ENCODE peak calls at places on chromosome 13, in four cellular contexts. O is HepG2, G is K562, J is H1. F is an unnamed sample.
A peak's percentile ranks its signal among the peaks of the same experiment; 100 is the strongest.

GRCh38 chr13:99916366-99917103 is 55.0 kb downstream of the ZIC5 start:
- DNase-seq in G (peak; percentile 61), J (no peak), O (peak; percentile 76), F (peak; percentile 42)

GRCh38 chr13:108850706-108851105 is 221.3 kb downstream of the MYO16 start:
- DNase-seq in O (no peak), J (no peak), G (no peak), F (no peak)

GRCh38 chr13:21232599-21232998 is 56.1 kb downstream of the MRPL57 start:
- DNase-seq in J (no peak), O (no peak), G (no peak), F (no peak)

GRCh38 chr13:70960841-70961443 is 852.7 kb upstream of the KLHL1 start:
- DNase-seq in J (no peak), G (no peak), O (peak; percentile 18), F (no peak)

GRCh38 chr13:78241278-78241919 is 322.8 kb upstream of the EDNRB start:
- DNase-seq in J (peak; percentile 72), G (peak; percentile 3), O (peak; percentile 27), F (no peak)

GRCh38 chr13:99973786-99974185 is 2.2 kb upstream of the ZIC5 start:
- DNase-seq in G (no peak), J (peak; percentile 8), O (no peak), F (no peak)

GRCh38 chr13:57286511-57287098 is 119.6 kb downstream of the PRR20E start:
- DNase-seq in O (no peak), G (no peak), J (no peak), F (no peak)

GRCh38 chr13:95585867-95586266 is 33.3 kb downstream of the CLDN10 start:
- DNase-seq in O (no peak), G (no peak), J (no peak), F (no peak)

GRCh38 chr13:61508936-61509335 is 93.3 kb upstream of the PCDH20 start:
- DNase-seq in J (no peak), G (no peak), O (no peak), F (no peak)

GRCh38 chr13:43261018-43261417 is 237.6 kb downstream of the DNAJC15 start:
- DNase-seq in J (no peak), O (no peak), G (no peak), F (no peak)

GRCh38 chr13:113152894-113153809 is 5.3 kb upstream of the PROZ start:
- DNase-seq in O (peak; percentile 36), J (peak; percentile 81), G (peak; percentile 35), F (no peak)

GRCh38 chr13:100176781-100177389 is 88.0 kb downstream of the PCCA start:
- DNase-seq in O (no peak), J (no peak), G (no peak), F (no peak)

GRCh38 chr13:28535734-28536133 is 40.8 kb upstream of the FLT1 start:
- DNase-seq in O (no peak), G (no peak), J (no peak), F (no peak)

GRCh38 chr13:25116044-25116443 is 20.1 kb downstream of the PABPC3 start:
- DNase-seq in G (no peak), J (no peak), O (no peak), F (no peak)

GRCh38 chr13:52846567-52847321 is 1.7 kb downstream of the PCDH8 start:
- DNase-seq in J (peak; percentile 96), G (no peak), O (no peak), F (no peak)

GRCh38 chr13:44669534-44669933 is 93.4 kb upstream of the TSC22D1 start:
- DNase-seq in G (no peak), O (no peak), J (no peak), F (no peak)

GRCh38 chr13:18962168-18962734 is 219.4 kb downstream of the TUBA3C start:
- DNase-seq in O (no peak), J (no peak), G (no peak), F (no peak)

GRCh38 chr13:89695343-89696257 is 1651.9 kb upstream of the MIR17HG start:
- DNase-seq in J (peak; percentile 82), O (peak; percentile 9), G (no peak), F (no peak)

GRCh38 chr13:63625869-63626268 is 2210.2 kb upstream of the PCDH20 start:
- DNase-seq in O (no peak), G (no peak), J (no peak), F (no peak)

GRCh38 chr13:62176051-62176450 is 760.4 kb upstream of the PCDH20 start:
- DNase-seq in O (no peak), G (no peak), J (no peak), F (no peak)

GRCh38 chr13:72458701-72459100 is 268.7 kb downstream of the MZT1 start:
- DNase-seq in O (no peak), J (no peak), G (no peak), F (no peak)

GRCh38 chr13:94329754-94330551 is 149.5 kb downstream of the DCT start:
- DNase-seq in J (no peak), G (no peak), O (peak; percentile 28), F (no peak)

GRCh38 chr13:26561636-26562537 is 4.4 kb downstream of the WASF3 start:
- DNase-seq in G (no peak), J (no peak), O (peak; percentile 35), F (no peak)

GRCh38 chr13:40031031-40031430 is 375.6 kb downstream of the COG6 start:
- DNase-seq in G (no peak), J (no peak), O (no peak), F (no peak)

GRCh38 chr13:90118467-90119071 is 1228.9 kb upstream of the MIR17HG start:
- DNase-seq in G (no peak), J (no peak), O (no peak), F (no peak)

GRCh38 chr13:113013878-113014751 is 45.1 kb downstream of the MCF2L start:
- DNase-seq in J (no peak), O (no peak), G (no peak), F (no peak)

GRCh38 chr13:30832845-30833332 is 73.2 kb upstream of the MEDAG start:
- DNase-seq in O (peak; percentile 97), J (no peak), G (peak; percentile 19), F (no peak)

GRCh38 chr13:113887700-113888201 is 23.9 kb upstream of the GAS6 start:
- DNase-seq in J (no peak), O (no peak), G (no peak), F (no peak)

GRCh38 chr13:45695198-45695730 is 6.9 kb upstream of the CBY2 start:
- DNase-seq in J (no peak), O (no peak), G (no peak), F (no peak)
- TF ChIP-seq POLR2A in J (no peak), O (no peak), G (no peak), F (no peak)

GRCh38 chr13:29596064-29596418 is 553 bp upstream of the SLC7A1 start:
- DNase-seq in O (no peak), G (no peak), J (no peak), F (no peak)

GRCh38 chr13:29595380-29596063 is at the start of gene SLC7A1:
- DNase-seq in J (peak; percentile 84), O (peak; percentile 70), G (peak; percentile 91), F (peak; percentile 89)

GRCh38 chr13:29593605-29594297 is 1.7 kb downstream of the SLC7A1 start:
- DNase-seq in J (no peak), O (no peak), G (no peak), F (no peak)

GRCh38 chr13:29594710-29595379 is 643 bp downstream of the SLC7A1 start:
- DNase-seq in O (no peak), J (no peak), G (peak; percentile 52), F (peak; percentile 53)

GRCh38 chr13:29594310-29594709 is 1.2 kb downstream of the SLC7A1 start:
- DNase-seq in G (peak; percentile 25), J (no peak), O (peak; percentile 81), F (peak; percentile 41)
- TF ChIP-seq TAF1 in G (no peak), J (peak; percentile 19), O (no peak), F (peak; percentile 37)

DNA sequence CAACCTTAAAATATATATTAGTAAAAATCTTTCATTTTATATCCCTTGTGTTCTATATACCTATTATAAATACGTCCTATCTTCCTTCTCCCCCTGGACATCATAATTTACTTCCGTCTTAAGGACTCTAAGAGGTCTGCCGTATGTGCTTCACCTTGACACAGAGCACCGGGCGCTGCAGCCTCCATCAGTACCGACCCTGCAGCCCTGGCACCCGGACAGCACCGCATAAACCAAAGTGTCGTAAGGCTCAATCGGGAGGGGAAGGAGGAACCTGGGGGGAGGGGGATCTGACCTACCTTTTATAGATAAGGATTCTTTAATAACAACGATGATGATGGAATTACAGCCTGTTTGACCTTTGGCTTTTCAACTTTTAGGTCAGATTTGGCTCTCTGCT is 44.0 kb downstream of the EFNB2 start:
- DNase-seq in O (no peak), G (no peak), J (no peak), F (no peak)
- TF ChIP-seq POLR2A in O (no peak), G (no peak), J (no peak), F (no peak)

DNA sequence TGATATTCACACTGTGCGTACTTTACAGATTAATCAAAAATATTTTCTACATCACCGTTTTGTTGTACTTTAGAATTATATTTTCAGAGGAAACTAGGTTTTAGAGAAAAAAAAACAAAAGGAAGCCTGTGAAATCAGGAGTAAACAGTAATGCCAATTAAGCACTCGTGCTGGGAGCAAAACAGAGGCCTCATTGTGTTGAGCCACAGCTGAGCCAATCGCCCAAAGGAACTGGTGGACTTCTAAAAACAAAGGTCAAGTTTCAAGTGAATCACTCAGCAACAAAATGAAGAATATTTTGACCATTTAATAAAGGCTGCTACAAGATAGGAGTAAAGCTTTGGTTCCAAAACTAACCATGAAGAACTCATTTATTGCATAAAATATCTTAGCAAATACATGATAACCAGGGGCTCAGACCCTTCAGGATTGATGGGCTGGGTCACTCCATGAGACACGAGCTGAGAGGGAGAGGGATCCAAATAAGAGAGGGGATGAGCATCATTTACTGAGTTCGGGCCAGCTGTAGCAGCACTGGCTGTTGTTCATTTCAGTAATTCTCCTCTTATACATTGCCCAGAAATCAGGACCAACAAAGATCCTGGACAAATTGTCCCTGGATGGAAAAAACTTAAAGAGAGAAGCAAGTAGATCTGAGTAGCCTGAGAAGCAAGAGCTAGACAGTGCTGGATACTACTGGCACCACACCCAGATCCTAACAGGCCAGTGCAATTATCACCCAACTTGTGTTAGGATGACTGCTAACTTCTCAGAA is 8.3 kb upstream of the NALCN start:
- DNase-seq in G (no peak), J (no peak), O (peak; percentile 17), F (no peak)
- TF ChIP-seq TAF1 in G (no peak), J (no peak), O (no peak), F (no peak)

GRCh38 chr13:51451467-51452390 is 1.1 kb downstream of the INTS6 start:
- DNase-seq in O (peak; percentile 54), J (peak; percentile 77), G (peak; percentile 71), F (peak; percentile 32)

GRCh38 chr13:51453959-51454703 is 1.3 kb upstream of the INTS6 start:
- DNase-seq in O (no peak), G (peak; percentile 12), J (no peak), F (no peak)

GRCh38 chr13:51455532-51455931 is 2.7 kb upstream of the INTS6 start:
- DNase-seq in O (no peak), G (no peak), J (no peak), F (no peak)

GRCh38 chr13:51452391-51453307 is at the start of gene INTS6:
- DNase-seq in J (peak; percentile 99), O (peak; percentile 98), G (peak; percentile 92), F (peak; percentile 71)

DNA sequence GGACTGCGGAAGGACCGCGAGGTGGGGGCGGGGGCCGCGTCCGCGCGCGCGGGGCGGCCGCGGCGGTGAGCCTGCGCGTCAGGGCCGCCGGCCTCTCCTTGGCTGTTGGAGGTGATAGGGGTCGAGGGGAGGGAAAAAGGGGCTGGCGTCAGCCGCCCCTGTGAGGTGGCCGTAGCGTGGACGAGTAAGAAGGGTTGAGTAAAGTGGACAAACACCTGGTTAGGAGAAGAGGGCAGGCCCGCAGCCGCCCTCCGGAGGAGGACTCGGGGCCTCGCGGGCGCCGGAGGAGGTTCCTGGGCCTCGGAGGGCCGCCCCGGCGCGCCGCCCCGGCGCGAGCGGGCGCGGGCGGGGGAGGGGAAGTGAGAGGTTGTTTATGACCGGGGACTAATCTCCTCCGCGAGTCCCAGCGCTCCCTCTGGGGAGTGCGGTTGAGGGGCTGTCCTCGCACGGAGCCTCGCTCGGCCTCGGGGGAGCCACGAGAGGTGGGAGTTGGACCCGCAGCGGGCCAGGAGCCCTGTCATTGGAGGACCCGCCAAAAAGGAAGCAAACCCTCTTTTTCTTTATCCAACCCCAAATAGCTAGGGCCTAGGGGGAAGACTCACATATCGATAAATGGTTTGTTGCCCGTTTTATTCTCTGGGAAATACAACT is 597 bp upstream of the INTS6 start:
- DNase-seq in G (peak; percentile 74), J (no peak), O (peak; percentile 90), F (peak; percentile 48)
- TF ChIP-seq POLR2A in G (peak; percentile 57), J (no peak), O (peak; percentile 83), F (peak; percentile 52)